ENCODE peak calls at places on chromosomes 13 and 19, in ten cellular contexts. J is ovary, D is stomach, B is testis, A is heart left ventricle, M is Peyer's patch, T is transverse colon, U is HepG2, L is tibial nerve, C is upper lobe of left lung. O is an unnamed sample. For H3K4me1, the result is how much of the 10 kb centered on the place peaks cover.

GRCh38 chr13:74070065-74070464 is 64.1 kb downstream of the KLF12 start:
- DNase-seq in B (no peak), A (no peak), M (peak), U (no peak), J (no peak), T (no peak), D (no peak), L (no peak), C (no peak), O (no peak)

GRCh38 chr13:35005051-35005450 is 63.0 kb downstream of the NBEA start:
- DNase-seq in U (no peak), B (no peak), M (no peak), L (no peak), D (no peak), J (no peak), T (no peak), A (no peak), C (no peak), O (no peak)

GRCh38 chr13:64480648-64481047 is 2749.5 kb downstream of the PCDH9 start:
- DNase-seq in B (no peak), M (no peak), T (no peak), A (no peak), U (no peak), C (no peak), L (no peak), J (no peak), D (no peak), O (no peak)

GRCh38 chr13:91331047-91331915 is 16.2 kb upstream of the MIR17HG start:
- DNase-seq in B (no peak), U (no peak), D (no peak), C (no peak), T (no peak), M (no peak), L (no peak), A (no peak), J (no peak), O (no peak)

GRCh38 chr19:46674416-46675178 is 13.6 kb upstream of the DACT3 start:
- DNase-seq in U (no peak), D (no peak), T (no peak), M (no peak), A (no peak), L (no peak), J (no peak), B (peak), C (no peak), O (no peak)

GRCh38 chr19:5805465-5806132 is 732 bp downstream of the NRTN start:
- DNase-seq in L (peak), T (peak), J (no peak), C (peak), A (peak), U (peak), M (peak), D (peak), B (peak), O (no peak)

GRCh38 chr13:42486711-42487198 is 87.2 kb upstream of the TNFSF11 start:
- DNase-seq in L (no peak), M (no peak), D (no peak), T (no peak), A (no peak), B (no peak), U (no peak), C (no peak), J (no peak), O (no peak)

GRCh38 chr13:99356216-99357089 is 49.3 kb upstream of the GPR183 start:
- DNase-seq in A (no peak), M (peak), L (peak), T (peak), J (peak), D (no peak), C (no peak), U (no peak), B (peak), O (peak)

GRCh38 chr13:33865945-33866344 is 48.0 kb downstream of the RFC3 start:
- DNase-seq in D (no peak), C (no peak), B (no peak), J (no peak), M (no peak), A (no peak), L (no peak), U (no peak), T (no peak), O (no peak)

GRCh38 chr13:71374471-71375041 is 492.4 kb downstream of the DACH1 start:
- DNase-seq in M (no peak), L (no peak), A (no peak), J (no peak), U (no peak), D (no peak), C (no peak), B (no peak), T (no peak), O (no peak)

GRCh38 chr13:112753868-112754267 is 64.0 kb downstream of the ATP11A start:
- DNase-seq in A (no peak), T (no peak), D (no peak), L (no peak), B (no peak), M (no peak), C (no peak), U (no peak), J (no peak), O (no peak)

GRCh38 chr19:33502521-33502920 is 19.1 kb downstream of the PEPD start:
- DNase-seq in C (no peak), B (peak), J (no peak), M (no peak), L (no peak), D (no peak), U (no peak), T (no peak), A (no peak), O (no peak)
- TF ChIP-seq CTCF in C (no peak), B (no peak), J (no peak), M (no peak), L (no peak), D (no peak), U (no peak), T (no peak), A (no peak), O (no peak)

DNA sequence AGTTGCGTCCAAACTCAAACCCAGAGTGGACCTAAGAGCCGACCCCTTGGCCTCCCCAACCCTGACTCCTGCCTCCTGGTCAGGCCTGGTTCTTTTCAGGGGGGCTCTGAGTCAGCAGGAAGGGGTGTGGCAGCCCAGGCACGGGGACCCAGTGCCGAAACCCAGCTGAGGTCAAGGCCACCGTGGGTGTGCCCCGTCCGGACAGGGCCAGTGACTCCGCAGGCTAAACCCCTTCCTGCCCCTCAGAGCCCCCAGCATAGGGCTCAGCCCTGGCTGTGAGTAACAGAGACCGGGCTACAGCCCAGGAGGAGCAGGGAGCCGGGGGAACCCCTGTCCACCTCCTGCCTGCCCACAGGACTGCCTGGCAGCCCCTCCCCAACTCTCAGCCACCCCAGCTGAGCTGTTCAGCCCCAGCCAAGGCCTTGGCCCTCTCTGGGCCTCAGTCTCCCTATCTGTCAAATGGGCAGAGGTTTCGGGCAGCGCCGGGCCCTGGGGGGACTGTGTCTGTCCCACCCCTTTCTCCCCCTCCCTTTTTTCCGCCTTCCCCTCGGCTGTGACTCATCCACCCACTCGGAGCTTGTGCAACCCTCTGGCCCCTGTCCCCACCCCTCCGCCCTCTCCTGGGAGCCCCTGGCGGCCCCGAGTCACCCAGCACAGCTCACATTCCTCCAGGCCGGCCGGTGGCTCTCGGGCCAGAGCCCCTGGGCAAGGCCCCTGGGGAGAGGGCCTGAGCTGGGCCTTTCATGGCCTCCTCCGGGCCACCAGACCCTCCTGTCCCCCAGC is 8.6 kb downstream of the ZBTB7A start:
- DNase-seq in U (peak), A (peak), C (peak), B (peak), L (peak), M (peak), T (peak), D (peak), J (peak), O (peak)
- H3K4me1 ChIP-seq in U (half or more), A (half or more), C (half or more), B (half or more), L (half or more), M (under half), T (half or more), D (half or more), J (under half), O (half or more)

GRCh38 chr19:58399903-58400637 is 4.6 kb downstream of the RNF225 start:
- DNase-seq in T (no peak), D (no peak), A (no peak), B (no peak), M (no peak), J (no peak), L (no peak), U (no peak), C (peak), O (no peak)

GRCh38 chr19:58401825-58402433 is 6.5 kb downstream of the RNF225 start:
- DNase-seq in B (no peak), A (no peak), L (no peak), J (peak), D (no peak), T (no peak), U (no peak), M (peak), C (peak), O (no peak)

GRCh38 chr19:58398545-58398944 is 3.1 kb downstream of the RNF225 start:
- DNase-seq in M (no peak), J (no peak), C (no peak), D (no peak), B (no peak), T (no peak), A (no peak), U (no peak), L (no peak), O (no peak)

GRCh38 chr19:58400638-58400915 is 5.1 kb downstream of the RNF225 start:
- DNase-seq in D (no peak), A (no peak), C (no peak), L (no peak), U (no peak), B (no peak), T (no peak), J (no peak), M (no peak), O (no peak)

GRCh38 chr19:58400916-58401824 is 5.7 kb downstream of the RNF225 start:
- DNase-seq in C (peak), L (peak), J (peak), A (peak), D (peak), U (peak), T (peak), B (peak), M (peak), O (peak)
- TF ChIP-seq POLR2A in C (no peak), L (peak), J (peak), A (no peak), D (no peak), U (peak), T (peak), B (no peak), M (peak), O (no peak)

GRCh38 chr13:97028441-97029299 is 34.4 kb upstream of the OXGR1 start:
- DNase-seq in T (peak), D (peak), L (peak), A (peak), U (peak), C (peak), B (peak), M (peak), J (peak), O (no peak)

GRCh38 chr13:97026759-97027555 is 32.7 kb upstream of the OXGR1 start:
- DNase-seq in D (no peak), M (no peak), L (no peak), U (no peak), J (no peak), C (no peak), A (no peak), T (no peak), B (no peak), O (no peak)

GRCh38 chr13:97030705-97031452 is 36.6 kb upstream of the OXGR1 start:
- DNase-seq in B (peak), T (no peak), U (peak), D (no peak), L (no peak), A (no peak), J (no peak), M (no peak), C (no peak), O (no peak)
- TF ChIP-seq CTCF in B (no peak), T (peak), U (peak), D (no peak), L (peak), A (peak), J (no peak), M (peak), C (no peak), O (peak)

DNA sequence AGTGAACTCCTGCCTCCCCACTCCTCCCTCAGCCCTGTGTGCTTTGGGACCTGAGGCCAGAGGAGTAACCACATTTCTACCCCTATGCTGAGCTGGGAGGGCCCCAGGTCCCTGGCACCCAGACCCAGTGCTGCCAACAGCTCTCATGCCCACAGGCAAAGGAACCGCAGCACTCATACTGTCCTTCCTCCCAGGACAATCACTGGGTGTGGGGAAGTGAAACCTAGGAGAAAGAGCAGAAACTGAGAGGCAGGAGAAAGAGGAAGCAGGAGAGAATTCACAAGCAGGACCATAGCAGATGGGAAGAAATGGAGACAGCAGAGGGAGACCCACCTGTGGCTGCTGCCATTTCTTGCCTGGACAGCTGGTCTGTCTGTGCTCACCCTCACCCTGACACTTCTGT is 18.8 kb downstream of the CCDC97 start:
- DNase-seq in M (no peak), D (no peak), A (no peak), L (no peak), B (no peak), T (no peak), C (no peak), U (no peak), J (no peak), O (no peak)
- H3K4me1 ChIP-seq in M (under half), D (half or more), A (half or more), L (half or more), B (under half), T (under half), C (half or more), U (under half), J (under half), O (under half)